ENCODE peak calls at places on chromosomes 13 and 19, in five cellular contexts. Y is heart left ventricle; I is neural crest cell; D is uterus; J is CD4-positive, alpha-beta T cell. N is an unnamed sample.

GRCh38 chr19:47428177-47428894 is 9.0 kb upstream of the MEIS3 start:
- DNase-seq in Y (peak), D (peak), J (peak), I (peak), N (peak)

GRCh38 chr19:18580311-18580710 is 8.3 kb upstream of the REX1BD start:
- DNase-seq in I (no peak), D (no peak), Y (no peak), J (no peak), N (no peak)

GRCh38 chr13:97852181-97852874 is 101.1 kb upstream of the IPO5 start:
- DNase-seq in D (no peak), J (no peak), I (no peak), Y (no peak), N (no peak)

GRCh38 chr13:63693696-63694095 is 2278.0 kb upstream of the PCDH20 start:
- DNase-seq in I (no peak), Y (no peak), D (no peak), J (no peak), N (peak)

GRCh38 chr13:96091932-96092253 is 2.0 kb downstream of the HS6ST3 start:
- DNase-seq in I (no peak), J (no peak), D (no peak), Y (no peak), N (no peak)

GRCh38 chr19:41837981-41838708 is 6.3 kb downstream of the LYPD4 start:
- DNase-seq in Y (no peak), D (no peak), I (no peak), J (no peak), N (no peak)

GRCh38 chr19:34365463-34366401 is 736 bp downstream of the GPI start:
- DNase-seq in J (no peak), D (peak), I (peak), Y (no peak), N (peak)

GRCh38 chr13:83731113-83731512 is 151.2 kb downstream of the SLITRK1 start:
- DNase-seq in I (no peak), J (no peak), Y (no peak), D (no peak), N (no peak)

GRCh38 chr19:42469311-42470239 is 26.8 kb upstream of the CXCL17 start:
- DNase-seq in Y (no peak), I (no peak), J (no peak), D (no peak), N (no peak)

GRCh38 chr13:68369739-68370138 is 1139.6 kb upstream of the PCDH9 start:
- DNase-seq in J (no peak), Y (no peak), D (no peak), I (no peak), N (no peak)

GRCh38 chr13:113723400-113724015 is 35.5 kb upstream of the TMEM255B start:
- DNase-seq in J (no peak), Y (peak), D (no peak), I (no peak), N (no peak)

GRCh38 chr13:41211062-41211461 is 16.7 kb upstream of the KBTBD7 start:
- DNase-seq in I (no peak), Y (no peak), D (no peak), J (no peak), N (no peak)

GRCh38 chr19:15673176-15673654 is 328 bp downstream of the CYP4F12 start:
- DNase-seq in J (no peak), Y (no peak), D (no peak), I (no peak), N (no peak)

GRCh38 chr13:22801402-22802003 is 379.3 kb upstream of the SGCG start:
- DNase-seq in I (no peak), D (no peak), Y (no peak), J (no peak), N (no peak)
- TF ChIP-seq CTCF in I (peak), D (peak), Y (peak), J (no peak), N (peak)

GRCh38 chr19:7933411-7933810 is 7.5 kb upstream of the CTXN1 start:
- DNase-seq in D (no peak), J (no peak), Y (no peak), I (no peak), N (no peak)
- TF ChIP-seq CTCF in D (no peak), J (no peak), Y (no peak), I (peak), N (no peak)

GRCh38 chr13:37608750-37609339 is 10.3 kb upstream of the POSTN start:
- DNase-seq in Y (no peak), J (no peak), I (no peak), D (no peak), N (no peak)
- TF ChIP-seq CTCF in Y (no peak), J (no peak), I (peak), D (peak), N (no peak)

GRCh38 chr13:69579351-69579750 is 528.3 kb upstream of the ATXN8OS start:
- DNase-seq in I (no peak), J (no peak), Y (no peak), D (no peak), N (no peak)
- TF ChIP-seq CTCF in I (peak), J (no peak), Y (no peak), D (no peak), N (no peak)

DNA sequence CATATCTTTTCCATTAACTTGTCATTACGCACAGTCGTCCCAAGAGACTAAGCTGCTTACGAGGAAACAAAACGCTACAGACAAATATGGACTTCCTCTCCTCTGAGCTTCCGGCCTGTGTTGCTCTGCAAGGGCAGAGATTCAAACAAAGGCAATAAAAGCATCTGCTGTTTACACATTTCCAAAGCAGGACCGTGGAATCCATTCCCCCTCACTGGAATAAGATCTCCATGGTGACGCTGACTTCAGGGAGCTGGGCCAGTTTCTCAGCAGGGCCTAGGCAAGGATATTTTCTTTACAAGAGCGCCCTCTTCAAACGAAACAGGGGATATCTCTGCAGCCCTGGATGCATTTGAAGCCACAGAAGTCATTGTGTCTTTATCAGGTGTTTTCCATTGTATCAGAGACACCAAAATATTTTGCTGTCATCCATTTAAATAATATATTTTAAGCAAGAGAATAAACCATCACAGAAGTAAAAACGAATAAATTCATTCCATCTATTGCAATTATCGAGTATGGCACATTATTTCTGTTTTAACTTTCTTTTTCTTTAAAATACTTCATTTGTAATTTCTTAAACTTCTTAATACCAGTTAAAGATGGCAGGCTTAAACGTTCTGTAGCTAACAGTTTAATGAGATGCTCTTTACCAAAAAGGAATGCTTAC is 177.5 kb downstream of the DCLK1 start:
- DNase-seq in I (peak), D (peak), J (no peak), Y (no peak), N (no peak)
- TF ChIP-seq CTCF in I (peak), D (peak), J (no peak), Y (peak), N (peak)

GRCh38 chr13:28753208-28753892 is 34.6 kb upstream of the SLC46A3 start:
- DNase-seq in Y (peak), I (no peak), D (no peak), J (no peak), N (no peak)
- TF ChIP-seq CTCF in Y (no peak), I (no peak), D (no peak), J (no peak), N (peak)

DNA sequence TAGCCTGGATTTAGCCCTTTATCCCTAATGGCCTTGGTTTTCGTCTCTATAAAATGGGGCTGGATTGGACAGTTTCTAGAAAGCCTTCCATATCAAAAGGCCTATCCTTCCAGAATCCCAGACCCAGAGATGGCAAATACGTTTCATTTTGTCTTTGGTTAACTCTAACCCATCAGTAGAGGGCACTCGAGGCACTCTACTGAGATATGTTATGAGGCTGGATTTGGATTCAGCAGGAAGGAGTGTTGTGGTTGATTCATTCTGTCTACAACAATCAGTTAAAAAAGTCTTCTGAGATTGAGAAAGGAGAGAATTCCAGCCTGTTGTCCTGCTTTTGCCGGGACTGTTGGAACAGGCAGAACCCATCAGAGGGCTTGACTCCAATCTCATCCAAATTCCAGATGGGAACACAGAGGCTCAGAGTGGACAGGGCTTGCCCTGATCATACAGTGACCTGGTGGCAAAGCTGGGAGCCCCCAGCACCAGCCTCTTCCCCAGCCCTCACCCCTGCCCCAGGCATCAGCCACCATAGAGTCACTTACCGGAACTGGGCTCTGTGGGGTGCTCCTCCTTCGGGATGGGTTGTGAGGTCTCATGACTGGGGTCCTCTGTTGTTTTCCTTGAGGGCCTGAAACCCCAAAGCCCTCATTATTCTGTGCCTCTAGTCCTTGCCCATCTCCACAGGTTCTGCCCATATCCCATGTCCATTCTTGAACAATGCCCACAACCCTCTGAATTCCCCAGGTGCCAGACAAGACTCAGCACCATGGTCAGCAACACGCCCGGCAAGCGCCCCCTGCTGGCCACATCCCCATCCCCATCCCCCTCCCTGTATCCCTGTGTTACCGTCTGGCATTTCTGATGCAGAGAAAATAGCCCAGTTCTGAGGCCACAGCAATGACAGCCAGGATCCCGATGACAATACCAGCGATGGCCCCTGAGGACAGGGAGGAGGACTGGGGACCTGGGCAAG is 12.3 kb upstream of the ZNF180 start:
- DNase-seq in I (peak), J (no peak), D (no peak), Y (no peak), N (no peak)
- TF ChIP-seq CTCF in I (peak), J (no peak), D (no peak), Y (peak), N (peak)

N was measured in Peyer's patch.